ENCODE peak calls at places on chromosomes 4 and X, in seven cellular contexts. O is H1, N is K562, P is HepG2, H is GM12891, U is SK-N-SH, Q is GM12878. E is an unnamed sample.

GRCh38 chrX:48025561-48025960 is 18.8 kb downstream of the SPACA5 start:
- DNase-seq in Q (peak), N (peak), P (peak), U (peak), H (no peak), O (no peak), E (no peak)

GRCh38 chr4:108644237-108644636 is 6.2 kb upstream of the OSTC start:
- DNase-seq in Q (no peak), H (no peak), P (no peak), U (no peak), N (no peak), O (no peak), E (no peak)

GRCh38 chr4:79042079-79042674 is 102.9 kb upstream of the PAQR3 start:
- DNase-seq in H (no peak), U (peak), N (peak), P (peak), Q (no peak), O (no peak), E (no peak)

GRCh38 chrX:122703762-122704161 is 480.3 kb upstream of the GRIA3 start:
- DNase-seq in O (no peak), U (no peak), N (no peak), P (no peak), Q (no peak), H (no peak), E (no peak)

GRCh38 chr4:173121044-173121685 is 47.4 kb upstream of the GALNT7 start:
- DNase-seq in Q (peak), O (no peak), U (no peak), N (peak), P (no peak), H (no peak), E (no peak)

GRCh38 chr4:83618991-83619390 is 83.1 kb downstream of the GPAT3 start:
- DNase-seq in H (no peak), N (no peak), Q (no peak), U (no peak), O (no peak), P (no peak), E (no peak)

GRCh38 chr4:180521181-180521580 is 1722.0 kb upstream of the TENM3 start:
- DNase-seq in N (no peak), O (no peak), U (no peak), H (no peak), Q (no peak), P (no peak), E (no peak)

GRCh38 chr4:148808416-148808815 is 366.2 kb upstream of the NR3C2 start:
- DNase-seq in U (no peak), P (no peak), H (no peak), Q (no peak), O (no peak), N (no peak), E (no peak)

GRCh38 chrX:120419465-120419864 is 49.6 kb downstream of the LAMP2 start:
- DNase-seq in O (no peak), N (no peak), P (no peak), Q (no peak), U (no peak), H (no peak), E (no peak)

GRCh38 chr4:139077567-139078355 is 62.2 kb downstream of the NOCT start:
- DNase-seq in Q (no peak), N (no peak), P (no peak), O (no peak), U (no peak), H (no peak), E (no peak)

GRCh38 chr4:139596680-139597279 is 40.8 kb upstream of the SETD7 start:
- DNase-seq in O (no peak), H (no peak), N (no peak), Q (no peak), U (no peak), P (no peak), E (no peak)

GRCh38 chr4:7513731-7514130 is 79.0 kb upstream of the PSAPL1 start:
- DNase-seq in O (no peak), H (no peak), U (no peak), P (no peak), N (no peak), Q (no peak), E (no peak)

GRCh38 chrX:66002832-66003680 is 36.8 kb downstream of the VSIG4 start:
- DNase-seq in O (no peak), Q (peak), N (no peak), P (no peak), H (no peak), U (no peak), E (no peak)

GRCh38 chrX:153646620-153647373 is at the start of gene DUSP9:
- DNase-seq in Q (no peak), O (no peak), U (peak), H (no peak), N (peak), P (peak), E (peak)

GRCh38 chrX:129777218-129777768 is 2.5 kb upstream of the SASH3 start:
- DNase-seq in P (peak), O (no peak), H (no peak), U (no peak), Q (no peak), N (no peak), E (peak)

GRCh38 chrX:150848914-150849365 is 49.5 kb downstream of the CD99L2 start:
- DNase-seq in Q (no peak), P (peak), N (no peak), H (no peak), O (no peak), U (no peak), E (no peak)

GRCh38 chr4:147570616-147571015 is 46.6 kb upstream of the TMEM184C start:
- DNase-seq in O (no peak), P (no peak), Q (no peak), U (no peak), N (no peak), H (no peak), E (no peak)

GRCh38 chrX:67604979-67605703 is 61.3 kb downstream of the AR start:
- DNase-seq in U (no peak), O (no peak), P (no peak), N (no peak), Q (no peak), H (no peak), E (no peak)

GRCh38 chrX:85243155-85243554 is 424 bp downstream of the SATL1 start:
- DNase-seq in U (peak), O (no peak), H (no peak), Q (no peak), N (no peak), P (no peak), E (no peak)

GRCh38 chrX:101904996-101905395 is 26.8 kb downstream of the ZMAT1 start:
- DNase-seq in U (no peak), N (no peak), O (no peak), Q (no peak), P (no peak), H (no peak), E (no peak)
- TF ChIP-seq POLR2AphosphoS5 in U (no peak), N (no peak), O (no peak), Q (no peak), P (no peak), H (no peak), E (no peak)

GRCh38 chr4:38192516-38192915 is 232.3 kb downstream of the PTTG2 start:
- DNase-seq in H (no peak), U (no peak), O (no peak), Q (no peak), N (no peak), P (no peak), E (no peak)

GRCh38 chr4:38188631-38189101 is 228.5 kb downstream of the PTTG2 start:
- DNase-seq in P (no peak), O (no peak), Q (no peak), U (no peak), H (no peak), N (no peak), E (no peak)

GRCh38 chr4:38189445-38189844 is 229.2 kb downstream of the PTTG2 start:
- DNase-seq in U (no peak), N (no peak), H (no peak), O (no peak), Q (no peak), P (peak), E (no peak)

GRCh38 chr4:38188136-38188535 is 227.9 kb downstream of the PTTG2 start:
- DNase-seq in U (no peak), N (no peak), Q (no peak), P (no peak), O (no peak), H (no peak), E (no peak)

DNA sequence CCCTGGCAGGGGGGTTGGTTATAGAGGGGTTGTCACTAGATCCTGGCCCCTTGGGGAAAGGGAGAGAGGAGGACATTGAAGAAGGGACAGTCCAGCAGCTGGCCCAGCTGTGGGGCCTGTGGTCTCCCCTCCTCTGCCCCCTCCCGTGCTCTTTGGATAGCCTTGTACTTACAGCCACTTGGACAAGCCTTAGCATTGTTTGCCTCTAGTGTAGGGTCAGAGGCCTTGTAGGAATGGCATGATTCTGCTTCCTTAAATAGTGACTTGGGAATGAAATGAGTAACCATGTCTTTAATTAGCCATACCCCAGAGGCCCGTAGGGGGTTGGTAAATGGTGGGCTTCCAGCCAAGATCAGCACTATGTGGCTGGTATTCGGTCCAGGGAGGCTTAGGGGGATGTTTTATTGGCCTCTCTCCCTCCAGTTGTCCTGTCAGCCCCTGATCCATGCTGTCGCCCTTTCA is 230.6 kb downstream of the PTTG2 start:
- DNase-seq in H (no peak), N (no peak), P (no peak), U (peak), O (no peak), Q (no peak), E (no peak)
- TF ChIP-seq TAF1 in H (no peak), N (no peak), P (no peak), U (no peak), O (no peak), Q (no peak), E (no peak)

GRCh38 chrX:39756086-39756883 is 341.5 kb downstream of the BCOR start:
- DNase-seq in P (no peak), U (no peak), H (no peak), N (no peak), Q (no peak), O (no peak), E (no peak)

GRCh38 chrX:39752820-39753219 is 344.9 kb downstream of the BCOR start:
- DNase-seq in P (no peak), N (no peak), O (no peak), Q (no peak), U (no peak), H (no peak), E (no peak)

GRCh38 chrX:39757971-39758370 is 339.8 kb downstream of the BCOR start:
- DNase-seq in Q (no peak), N (no peak), P (no peak), U (no peak), O (no peak), H (no peak), E (no peak)

GRCh38 chrX:39753296-39753996 is 344.3 kb downstream of the BCOR start:
- DNase-seq in Q (no peak), H (no peak), P (no peak), N (peak), U (no peak), O (no peak), E (no peak)

DNA sequence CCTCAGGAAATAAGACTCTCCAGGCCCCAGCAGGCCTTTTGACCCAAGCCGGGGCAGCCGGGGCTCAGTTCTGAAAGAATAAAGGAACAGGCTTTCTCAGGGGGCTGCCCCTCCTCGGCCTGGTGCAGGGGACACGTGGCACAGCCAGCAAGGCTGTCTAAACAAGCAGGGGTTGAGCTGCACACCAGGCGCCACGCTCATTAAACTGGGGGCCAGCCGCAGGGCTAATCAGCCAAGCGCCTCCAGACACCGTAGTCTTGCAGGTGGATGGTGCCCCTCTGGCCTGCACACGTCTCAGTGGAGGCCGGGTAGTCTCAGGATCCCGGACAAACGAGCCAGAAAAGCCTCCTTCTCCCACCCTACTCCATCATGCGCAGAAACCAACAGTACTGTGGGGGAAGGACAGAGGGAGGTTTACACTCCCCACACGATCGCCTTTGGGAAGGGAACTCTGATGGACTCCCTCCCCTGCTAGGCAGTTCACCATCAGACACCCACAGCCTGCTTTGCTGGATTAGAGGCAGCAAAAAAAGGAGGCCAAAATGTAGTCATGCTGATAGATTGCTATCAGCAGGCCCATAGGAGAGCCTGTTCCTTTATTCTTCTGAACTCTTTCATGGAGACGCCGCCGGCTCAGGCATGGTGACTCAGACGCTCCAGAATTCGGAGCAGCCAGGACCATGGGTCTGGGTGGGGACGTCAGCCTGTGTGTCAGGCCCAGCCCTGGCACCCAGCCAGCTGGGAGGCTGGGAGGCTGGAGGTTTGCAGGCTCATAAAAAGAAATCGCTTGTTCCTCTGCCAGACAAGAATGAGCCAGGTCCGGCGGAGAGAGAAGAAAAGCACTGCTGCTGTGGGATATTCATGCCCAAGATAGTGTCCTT is 342.4 kb downstream of the BCOR start:
- DNase-seq in N (peak), H (no peak), P (peak), Q (no peak), U (peak), O (no peak), E (no peak)
- TF ChIP-seq POLR2AphosphoS5 in N (no peak), H (no peak), P (no peak), Q (no peak), U (peak), O (no peak), E (no peak)

GRCh38 chr4:188175288-188175687 is 36.0 kb downstream of the TRIML1 start:
- DNase-seq in Q (no peak), U (no peak), H (no peak), O (no peak), N (no peak), P (no peak), E (no peak)
- TF ChIP-seq TAF1 in Q (no peak), U (no peak), H (no peak), O (no peak), N (no peak), P (no peak), E (no peak)

GRCh38 chr4:38154681-38155588 is 194.7 kb downstream of the PTTG2 start:
- DNase-seq in P (no peak), O (no peak), Q (no peak), U (no peak), H (no peak), N (no peak), E (no peak)
- TF ChIP-seq POLR2AphosphoS5 in P (no peak), O (no peak), Q (no peak), U (no peak), H (no peak), N (no peak), E (no peak)

GRCh38 chr4:155688211-155688610 is 21.6 kb downstream of the GUCY1A1 start:
- DNase-seq in O (no peak), H (no peak), Q (no peak), P (no peak), U (no peak), N (no peak), E (no peak)
- TF ChIP-seq TAF1 in O (no peak), H (no peak), Q (no peak), P (no peak), U (no peak), N (no peak), E (no peak)

DNA sequence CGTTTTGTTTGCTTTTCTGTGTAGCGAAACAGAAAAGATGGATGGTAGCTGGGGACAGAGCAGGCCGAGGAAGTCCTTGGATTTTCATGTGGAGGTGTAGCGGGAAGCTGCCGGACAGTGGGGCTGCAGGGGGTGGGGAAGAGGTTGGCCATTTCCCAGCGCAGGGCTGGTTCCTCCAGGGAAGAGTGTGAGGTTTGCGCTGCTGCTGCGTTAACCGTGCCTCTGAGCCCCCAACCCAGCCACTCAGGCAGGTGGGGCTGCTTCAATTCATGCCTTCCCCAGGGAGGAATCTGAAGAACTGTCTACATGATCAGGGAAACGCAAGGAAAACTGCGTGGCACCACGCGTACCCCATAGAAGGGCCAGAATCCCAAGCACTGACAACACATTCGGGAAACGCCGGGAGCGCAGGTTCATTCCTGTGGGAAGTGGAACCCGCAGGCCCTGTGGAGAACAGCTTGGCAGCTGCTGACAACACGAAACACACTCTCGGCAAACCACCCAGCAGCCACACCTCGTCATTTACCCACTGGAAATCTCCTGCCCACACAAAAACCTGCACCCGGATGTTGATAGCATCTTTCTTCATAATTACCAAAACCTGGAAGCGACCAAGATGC is 57.7 kb downstream of the PCGF3 start:
- DNase-seq in U (no peak), P (no peak), O (no peak), H (no peak), Q (no peak), N (no peak), E (no peak)
- TF ChIP-seq POLR2AphosphoS5 in U (no peak), P (no peak), O (no peak), H (no peak), Q (peak), N (no peak), E (no peak)

GRCh38 chrX:36973575-36973974 is 34.6 kb upstream of the FAM47C start:
- DNase-seq in N (no peak), H (no peak), O (no peak), P (no peak), Q (no peak), U (no peak), E (no peak)
- TF ChIP-seq TAF1 in N (no peak), H (no peak), O (no peak), P (no peak), Q (no peak), U (no peak), E (no peak)

GRCh38 chr4:104488151-104488550 is 6.5 kb downstream of the CXXC4 start:
- DNase-seq in P (no peak), H (no peak), O (no peak), Q (no peak), U (no peak), N (no peak), E (no peak)
- TF ChIP-seq POLR2AphosphoS5 in P (no peak), H (no peak), O (no peak), Q (no peak), U (no peak), N (no peak), E (no peak)